ENCODE peak calls at places on chromosome X, in four cellular contexts. S is amniotic stem cell; D is sciatic nerve; J is CD4-positive, alpha-beta T cell. Q is an unnamed sample.

GRCh38 chrX:99172958-99173357 is 1237.1 kb downstream of the PCDH19 start:
- DNase-seq in S (no peak), D (no peak), J (no peak), Q (no peak)

GRCh38 chrX:104432321-104432720 is 133.7 kb upstream of the IL1RAPL2 start:
- DNase-seq in S (no peak), D (no peak), J (no peak), Q (no peak)

GRCh38 chrX:107684956-107685385 is 56.7 kb downstream of the PRPS1 start:
- DNase-seq in S (no peak), D (peak), J (no peak), Q (peak)

GRCh38 chrX:49003696-49004095 is 1.6 kb upstream of the GRIPAP1 start:
- DNase-seq in S (no peak), D (no peak), J (no peak), Q (no peak)

GRCh38 chrX:123745511-123745910 is 12.7 kb upstream of the THOC2 start:
- DNase-seq in S (no peak), D (no peak), J (no peak), Q (no peak)

GRCh38 chrX:120560405-120560841 is 339 bp downstream of the CUL4B start:
- DNase-seq in S (peak), D (peak), J (peak), Q (peak)

GRCh38 chrX:41563881-41564280 is 116.7 kb downstream of the NYX start:
- DNase-seq in S (no peak), D (no peak), J (no peak), Q (peak)

GRCh38 chrX:38805294-38806053 is 4.2 kb downstream of the MID1IP1 start:
- DNase-seq in S (peak), D (peak), J (peak), Q (peak)

GRCh38 chrX:70479970-70480659 is 35.5 kb downstream of the DLG3 start:
- DNase-seq in S (no peak), D (no peak), J (no peak), Q (peak)

GRCh38 chrX:3576886-3577516 is 136.4 kb downstream of the PRKX start:
- DNase-seq in S (no peak), D (no peak), J (no peak), Q (peak)

GRCh38 chrX:72430405-72430968 is 124.8 kb upstream of the CITED1 start:
- DNase-seq in S (no peak), D (no peak), J (no peak), Q (no peak)

GRCh38 chrX:2577844-2578444 is 77.2 kb upstream of the DHRSX start:
- DNase-seq in S (no peak), D (no peak), J (no peak), Q (no peak)

GRCh38 chrX:19839770-19840254 is 47.6 kb downstream of the SH3KBP1 start:
- DNase-seq in S (no peak), D (no peak), J (no peak), Q (no peak)

GRCh38 chrX:71910526-71911022 is at the start of gene NHSL2:
- DNase-seq in S (no peak), D (peak), J (no peak), Q (no peak)

GRCh38 chrX:118062817-118063615 is 53.6 kb downstream of the KLHL13 start:
- DNase-seq in S (no peak), D (no peak), J (no peak), Q (no peak)

GRCh38 chrX:133654801-133655200 is 239.5 kb upstream of the GPC4 start:
- DNase-seq in S (no peak), D (no peak), J (no peak), Q (no peak)

GRCh38 chrX:17488036-17488435 is 113.0 kb downstream of the NHS start:
- DNase-seq in S (no peak), D (no peak), J (no peak), Q (no peak)

GRCh38 chrX:132330156-132330729 is 111.0 kb upstream of the RAP2C start:
- DNase-seq in S (no peak), D (no peak), J (no peak), Q (no peak)

GRCh38 chrX:153726286-153727107 is 1.8 kb downstream of the ABCD1 start:
- DNase-seq in S (no peak), D (no peak), J (no peak), Q (peak)

GRCh38 chrX:115582871-115583729 is 22.1 kb downstream of the PLS3 start:
- DNase-seq in S (no peak), D (no peak), J (no peak), Q (peak)

GRCh38 chrX:119870626-119871131 is 854 bp downstream of the RNF113A start:
- DNase-seq in S (no peak), D (no peak), J (peak), Q (peak)

GRCh38 chrX:18873189-18873791 is 110.6 kb downstream of the PHKA2 start:
- DNase-seq in S (no peak), D (no peak), J (no peak), Q (peak)

GRCh38 chrX:108494416-108495095 is 54.9 kb downstream of the COL4A5 start:
- DNase-seq in S (no peak), D (no peak), J (no peak), Q (peak)

GRCh38 chrX:21487832-21488231 is 113.6 kb downstream of the CNKSR2 start:
- DNase-seq in S (no peak), D (no peak), J (no peak), Q (no peak)

GRCh38 chrX:39956803-39957394 is 140.9 kb downstream of the BCOR start:
- DNase-seq in S (no peak), D (no peak), J (no peak), Q (no peak)

GRCh38 chrX:37652053-37652452 is 33.5 kb upstream of the XK start:
- DNase-seq in S (no peak), D (no peak), J (no peak), Q (no peak)